ENCODE peak calls at places on chromosomes 4 and X, in four cellular contexts. One of them, this sample, is unnamed.

GRCh38 chr4:84500386-84501196 is 1.5 kb upstream of the NKX6-1 start:
- DNase-seq in fibroblast of lung: no peak
- DNase-seq in GM23248: no peak
- DNase-seq in sigmoid colon: no peak
- DNase-seq in this sample: no peak

GRCh38 chr4:71338846-71339593 is at the start of gene SLC4A4:
- DNase-seq in fibroblast of lung: peak
- DNase-seq in GM23248: peak
- DNase-seq in sigmoid colon: no peak
- DNase-seq in this sample: peak

GRCh38 chr4:158968961-158969360 is 133.9 kb upstream of the RAPGEF2 start:
- DNase-seq in fibroblast of lung: no peak
- DNase-seq in GM23248: no peak
- DNase-seq in sigmoid colon: no peak
- DNase-seq in this sample: no peak

GRCh38 chr4:15232725-15233597 is 194.9 kb upstream of the C1QTNF7 start:
- DNase-seq in fibroblast of lung: peak
- DNase-seq in GM23248: peak
- DNase-seq in sigmoid colon: no peak
- DNase-seq in this sample: peak

GRCh38 chrX:72307646-72308051 is 1.9 kb upstream of the CITED1 start:
- DNase-seq in fibroblast of lung: no peak
- DNase-seq in GM23248: peak
- DNase-seq in sigmoid colon: no peak
- DNase-seq in this sample: no peak

GRCh38 chr4:38782452-38783108 is at the start of gene TLR10:
- DNase-seq in fibroblast of lung: peak
- DNase-seq in GM23248: peak
- DNase-seq in sigmoid colon: no peak
- DNase-seq in this sample: peak

GRCh38 chr4:1789552-1789951 is 3.5 kb upstream of the FGFR3 start:
- DNase-seq in fibroblast of lung: no peak
- DNase-seq in GM23248: no peak
- DNase-seq in sigmoid colon: no peak
- DNase-seq in this sample: peak

GRCh38 chrX:18984381-18985185 is 669 bp upstream of the PHKA2 start:
- DNase-seq in fibroblast of lung: peak
- DNase-seq in GM23248: peak
- DNase-seq in sigmoid colon: peak
- DNase-seq in this sample: peak

GRCh38 chrX:53918697-53919096 is 125.6 kb downstream of the PHF8 start:
- DNase-seq in fibroblast of lung: no peak
- DNase-seq in GM23248: no peak
- DNase-seq in sigmoid colon: no peak
- DNase-seq in this sample: no peak

GRCh38 chr4:186946140-186946539 is 222.5 kb upstream of the FAT1 start:
- DNase-seq in fibroblast of lung: no peak
- DNase-seq in GM23248: no peak
- DNase-seq in sigmoid colon: no peak
- DNase-seq in this sample: no peak

GRCh38 chrX:129493643-129494042 is 29.6 kb downstream of the SMARCA1 start:
- DNase-seq in fibroblast of lung: no peak
- DNase-seq in GM23248: peak
- DNase-seq in sigmoid colon: no peak
- DNase-seq in this sample: peak

GRCh38 chr4:173168396-173169177 is at the start of gene GALNT7:
- DNase-seq in fibroblast of lung: peak
- DNase-seq in GM23248: peak
- DNase-seq in sigmoid colon: peak
- DNase-seq in this sample: peak

GRCh38 chrX:118968031-118968430 is 6.4 kb upstream of the LONRF3 start:
- DNase-seq in fibroblast of lung: no peak
- DNase-seq in GM23248: peak
- DNase-seq in sigmoid colon: no peak
- DNase-seq in this sample: peak

GRCh38 chr4:121112530-121112929 is 40.2 kb upstream of the NDNF start:
- DNase-seq in fibroblast of lung: peak
- DNase-seq in GM23248: peak
- DNase-seq in sigmoid colon: no peak
- DNase-seq in this sample: no peak

GRCh38 chr4:1043658-1044468 is 32.4 kb downstream of the FGFRL1 start:
- DNase-seq in fibroblast of lung: peak
- DNase-seq in GM23248: peak
- DNase-seq in sigmoid colon: peak
- DNase-seq in this sample: peak

GRCh38 chr4:122500852-122501501 is 44.5 kb upstream of the IL2 start:
- DNase-seq in fibroblast of lung: peak
- DNase-seq in GM23248: no peak
- DNase-seq in sigmoid colon: no peak
- DNase-seq in this sample: peak

GRCh38 chrX:39893417-39894338 is 204.1 kb downstream of the BCOR start:
- DNase-seq in fibroblast of lung: no peak
- DNase-seq in GM23248: no peak
- DNase-seq in sigmoid colon: no peak
- DNase-seq in this sample: no peak

DNA sequence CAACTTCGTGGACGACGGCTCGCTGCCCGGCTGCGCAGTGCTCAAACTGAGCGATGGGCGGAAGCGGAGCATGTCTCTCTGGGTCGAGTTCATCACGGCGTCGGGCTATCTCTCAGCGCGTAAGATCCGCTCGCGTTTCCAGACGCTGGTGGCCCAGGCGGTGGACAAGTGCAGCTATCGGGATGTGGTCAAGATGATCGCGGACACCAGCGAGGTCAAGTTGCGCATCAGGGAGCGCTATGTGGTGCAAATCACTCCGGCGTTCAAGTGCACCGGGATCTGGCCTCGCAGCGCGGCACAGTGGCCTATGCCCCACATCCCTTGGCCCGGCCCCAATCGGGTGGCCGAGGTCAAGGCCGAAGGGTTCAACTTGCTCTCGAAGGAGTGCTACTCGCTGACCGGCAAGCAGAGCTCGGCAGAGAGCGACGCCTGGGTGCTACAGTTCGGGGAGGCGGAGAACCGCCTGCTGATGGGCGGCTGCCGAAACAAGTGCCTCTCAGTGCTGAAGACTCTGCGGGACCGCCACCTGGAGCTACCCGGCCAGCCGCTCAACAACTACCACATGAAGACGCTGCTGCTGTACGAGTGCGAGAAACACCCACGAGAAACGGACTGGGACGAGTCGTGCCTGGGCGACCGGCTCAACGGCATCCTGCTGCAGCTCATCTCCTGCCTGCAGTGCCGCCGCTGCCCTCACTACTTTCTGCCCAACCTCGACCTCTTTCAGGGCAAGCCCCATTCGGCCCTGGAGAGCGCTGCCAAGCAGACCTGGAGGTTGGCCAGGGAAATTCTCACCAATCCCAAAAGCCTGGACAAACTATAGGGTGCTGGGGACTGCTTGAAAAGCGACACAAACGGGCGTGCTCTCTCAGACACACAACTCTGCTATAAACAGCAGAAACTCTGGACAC is 1.6 kb downstream of the MAB21L2 start:
- DNase-seq in fibroblast of lung: peak
- DNase-seq in GM23248: no peak
- DNase-seq in sigmoid colon: peak
- DNase-seq in this sample: no peak
- H3K4me3 ChIP-seq in fibroblast of lung: peak
- H3K4me3 ChIP-seq in GM23248: no peak
- H3K4me3 ChIP-seq in sigmoid colon: peak
- H3K4me3 ChIP-seq in this sample: no peak

GRCh38 chrX:2187352-2188115 is 313.2 kb downstream of the DHRSX start:
- DNase-seq in fibroblast of lung: no peak
- DNase-seq in GM23248: no peak
- DNase-seq in sigmoid colon: no peak
- DNase-seq in this sample: no peak

GRCh38 chrX:2185341-2186082 is 315.3 kb downstream of the DHRSX start:
- DNase-seq in fibroblast of lung: no peak
- DNase-seq in GM23248: no peak
- DNase-seq in sigmoid colon: no peak
- DNase-seq in this sample: no peak

GRCh38 chrX:2188316-2188715 is 312.5 kb downstream of the DHRSX start:
- DNase-seq in fibroblast of lung: no peak
- DNase-seq in GM23248: no peak
- DNase-seq in sigmoid colon: no peak
- DNase-seq in this sample: no peak

GRCh38 chrX:2192584-2193272 is 308.0 kb downstream of the DHRSX start:
- DNase-seq in fibroblast of lung: no peak
- DNase-seq in GM23248: no peak
- DNase-seq in sigmoid colon: no peak
- DNase-seq in this sample: no peak

DNA sequence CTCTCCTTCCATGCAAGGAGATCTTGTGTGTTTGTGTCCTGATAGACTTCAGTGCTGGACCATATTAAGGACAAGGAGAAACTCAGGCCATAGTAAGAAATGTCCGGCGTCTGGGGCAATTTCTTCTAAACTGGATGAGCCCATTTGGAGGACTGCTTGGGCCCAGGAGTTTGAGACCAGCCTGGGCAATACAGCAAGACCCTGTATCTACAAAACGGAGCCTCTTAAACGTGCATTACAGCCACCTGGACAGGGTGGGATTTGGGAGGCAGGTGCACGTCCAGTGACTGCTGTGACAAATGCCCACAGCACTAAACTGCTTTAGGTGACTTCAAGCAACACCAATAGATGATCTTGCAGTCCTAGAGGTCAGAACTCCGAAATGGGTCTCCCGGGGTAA is 311.9 kb downstream of the DHRSX start:
- DNase-seq in fibroblast of lung: no peak
- DNase-seq in GM23248: no peak
- DNase-seq in sigmoid colon: no peak
- DNase-seq in this sample: no peak
- H3K4me3 ChIP-seq in fibroblast of lung: no peak
- H3K4me3 ChIP-seq in GM23248: no peak
- H3K4me3 ChIP-seq in sigmoid colon: no peak
- H3K4me3 ChIP-seq in this sample: no peak

GRCh38 chr4:89836897-89837384 is at the start of gene SNCA:
- DNase-seq in fibroblast of lung: peak
- DNase-seq in GM23248: peak
- DNase-seq in sigmoid colon: peak
- DNase-seq in this sample: peak

GRCh38 chr4:89837385-89837995 is 529 bp upstream of the SNCA start:
- DNase-seq in fibroblast of lung: peak
- DNase-seq in GM23248: peak
- DNase-seq in sigmoid colon: no peak
- DNase-seq in this sample: peak

GRCh38 chr4:89836031-89836777 is 757 bp downstream of the SNCA start:
- DNase-seq in fibroblast of lung: no peak
- DNase-seq in GM23248: peak
- DNase-seq in sigmoid colon: no peak
- DNase-seq in this sample: peak

GRCh38 chr4:89839558-89839957 is 2.6 kb upstream of the SNCA start:
- DNase-seq in fibroblast of lung: no peak
- DNase-seq in GM23248: no peak
- DNase-seq in sigmoid colon: no peak
- DNase-seq in this sample: no peak

GRCh38 chr4:89838005-89838404 is 1.0 kb upstream of the SNCA start:
- DNase-seq in fibroblast of lung: peak
- DNase-seq in GM23248: peak
- DNase-seq in sigmoid colon: no peak
- DNase-seq in this sample: peak
- H3K4me3 ChIP-seq in fibroblast of lung: peak
- H3K4me3 ChIP-seq in GM23248: no peak
- H3K4me3 ChIP-seq in sigmoid colon: peak
- H3K4me3 ChIP-seq in this sample: peak

GRCh38 chr4:86939123-86939522 is 4.3 kb downstream of the AFF1 start:
- DNase-seq in fibroblast of lung: no peak
- DNase-seq in GM23248: peak
- DNase-seq in sigmoid colon: no peak
- DNase-seq in this sample: peak
- H3K4me3 ChIP-seq in fibroblast of lung: no peak
- H3K4me3 ChIP-seq in GM23248: no peak
- H3K4me3 ChIP-seq in sigmoid colon: no peak
- H3K4me3 ChIP-seq in this sample: no peak

GRCh38 chr4:24400537-24400936 is 183.8 kb downstream of the DHX15 start:
- DNase-seq in fibroblast of lung: no peak
- DNase-seq in GM23248: no peak
- DNase-seq in sigmoid colon: no peak
- DNase-seq in this sample: no peak
- H3K4me3 ChIP-seq in fibroblast of lung: no peak
- H3K4me3 ChIP-seq in GM23248: no peak
- H3K4me3 ChIP-seq in sigmoid colon: no peak
- H3K4me3 ChIP-seq in this sample: no peak

GRCh38 chr4:138107023-138107422 is 135.1 kb downstream of the SLC7A11 start:
- DNase-seq in fibroblast of lung: no peak
- DNase-seq in GM23248: no peak
- DNase-seq in sigmoid colon: no peak
- DNase-seq in this sample: no peak

GRCh38 chr4:138104462-138104775 is 137.7 kb downstream of the SLC7A11 start:
- DNase-seq in fibroblast of lung: peak
- DNase-seq in GM23248: no peak
- DNase-seq in sigmoid colon: no peak
- DNase-seq in this sample: no peak

GRCh38 chr4:138097912-138098600 is 144.1 kb downstream of the SLC7A11 start:
- DNase-seq in fibroblast of lung: no peak
- DNase-seq in GM23248: no peak
- DNase-seq in sigmoid colon: no peak
- DNase-seq in this sample: no peak

GRCh38 chr4:138099385-138099784 is 142.8 kb downstream of the SLC7A11 start:
- DNase-seq in fibroblast of lung: no peak
- DNase-seq in GM23248: no peak
- DNase-seq in sigmoid colon: no peak
- DNase-seq in this sample: peak

DNA sequence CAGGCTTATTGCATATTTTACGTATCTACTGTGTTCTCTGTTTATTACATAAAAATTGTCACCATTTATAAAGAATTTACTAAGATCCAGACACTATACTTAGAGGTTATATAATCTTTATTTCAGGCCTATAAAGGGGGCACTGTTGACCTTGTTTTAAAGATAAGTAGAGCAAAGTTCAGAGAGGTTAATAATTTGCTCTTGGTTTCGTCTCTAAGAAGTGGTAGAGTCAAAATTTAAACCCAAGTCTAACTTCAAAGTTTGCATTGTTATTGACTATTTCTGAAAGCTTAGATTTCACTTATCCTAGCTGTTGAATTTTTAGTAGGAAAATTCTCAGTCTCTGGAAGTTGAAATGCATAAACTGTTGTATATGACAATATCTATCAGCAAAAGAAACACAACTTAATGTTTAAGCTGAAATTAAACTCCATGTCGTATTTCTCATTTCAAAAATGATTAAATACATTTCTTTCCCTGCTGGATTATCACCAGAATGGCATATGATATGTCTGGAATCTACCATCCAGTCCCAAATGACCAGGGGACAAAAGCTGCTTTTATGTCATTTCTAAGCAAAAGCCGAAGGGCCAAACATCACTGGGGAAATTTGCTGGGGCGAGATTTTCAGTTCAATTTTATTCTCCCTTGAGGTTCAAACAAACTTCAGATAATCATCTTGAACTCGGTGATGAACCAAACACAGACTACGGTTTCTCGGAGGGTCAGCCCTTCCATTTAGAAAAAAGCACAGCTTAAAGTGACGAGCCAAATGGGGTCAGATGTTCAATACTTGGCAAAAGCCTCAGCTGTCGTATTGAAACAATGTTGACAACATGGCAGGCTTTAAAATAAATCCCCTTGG is 138.3 kb downstream of the SLC7A11 start:
- DNase-seq in fibroblast of lung: no peak
- DNase-seq in GM23248: no peak
- DNase-seq in sigmoid colon: no peak
- DNase-seq in this sample: no peak
- H3K4me3 ChIP-seq in fibroblast of lung: peak
- H3K4me3 ChIP-seq in GM23248: no peak
- H3K4me3 ChIP-seq in sigmoid colon: no peak
- H3K4me3 ChIP-seq in this sample: no peak